ENCODE peak calls at places on chromosomes 2 and 18, in four cellular contexts. A is dorsolateral prefrontal cortex, V is pancreas, R is stomach. Z is an unnamed sample.

GRCh38 chr2:58826795-58827194 is 585.7 kb upstream of the FANCL start:
- DNase-seq in R (no peak), A (no peak), V (no peak), Z (no peak)

GRCh38 chr2:45731146-45731545 is 79.7 kb downstream of the PRKCE start:
- DNase-seq in A (no peak), R (no peak), V (no peak), Z (no peak)

GRCh38 chr2:38666578-38666926 is 638 bp downstream of the GALM start:
- DNase-seq in R (peak; percentile 44), A (no peak), V (no peak), Z (no peak)

GRCh38 chr2:158729873-158730620 is 65.1 kb upstream of the DAPL1 start:
- DNase-seq in V (no peak), R (no peak), A (peak; percentile 79), Z (no peak)

GRCh38 chr2:24644032-24644431 is 149.2 kb downstream of the PTRHD1 start:
- DNase-seq in V (no peak), R (no peak), A (no peak), Z (no peak)

GRCh38 chr2:62765619-62766376 is 60.3 kb downstream of the EHBP1 start:
- DNase-seq in R (no peak), V (no peak), A (no peak), Z (no peak)

GRCh38 chr2:187553908-187554703 is at the start of gene TFPI:
- DNase-seq in A (no peak), V (no peak), R (no peak), Z (no peak)

GRCh38 chr18:11488175-11488574 is 121.2 kb upstream of the SLC35G4 start:
- DNase-seq in V (no peak), R (no peak), A (no peak), Z (peak; percentile 65)

GRCh38 chr2:101087638-101088037 is 63.5 kb downstream of the TBC1D8 start:
- DNase-seq in R (no peak), A (no peak), V (no peak), Z (no peak)

GRCh38 chr18:32072321-32072720 is 19.4 kb upstream of the RNF138 start:
- DNase-seq in R (no peak), A (no peak), V (no peak), Z (no peak)

GRCh38 chr18:7521226-7521856 is 45.8 kb upstream of the PTPRM start:
- DNase-seq in R (no peak), A (no peak), V (no peak), Z (no peak)

GRCh38 chr18:9869713-9870430 is 15.9 kb upstream of the TXNDC2 start:
- DNase-seq in R (no peak), V (peak; percentile 20), A (no peak), Z (no peak)

GRCh38 chr2:85329181-85329651 is 1.4 kb upstream of the TGOLN2 start:
- DNase-seq in A (no peak), R (no peak), V (no peak), Z (no peak)

GRCh38 chr2:172094319-172095145 is 8.2 kb downstream of the DLX2 start:
- DNase-seq in R (no peak), A (no peak), V (no peak), Z (peak; percentile 61)

GRCh38 chr2:2846379-2847130 is 515.5 kb upstream of the MYT1L start:
- DNase-seq in R (peak; percentile 74), A (peak; percentile 65), V (peak; percentile 94), Z (no peak)
- H3K27ac ChIP-seq in R (no peak overlapping the region), A (peak overlapping the region; percentile 63), V (peak overlapping the region; percentile 76), Z (no peak overlapping the region)

GRCh38 chr2:17550907-17551306 is 10.4 kb downstream of the VSNL1 start:
- DNase-seq in R (no peak), V (no peak), A (no peak), Z (no peak)

GRCh38 chr2:17547237-17547636 is 6.7 kb downstream of the VSNL1 start:
- DNase-seq in A (no peak), R (no peak), V (no peak), Z (no peak)

GRCh38 chr2:17545680-17546613 is 5.5 kb downstream of the VSNL1 start:
- DNase-seq in V (no peak), A (no peak), R (no peak), Z (no peak)

GRCh38 chr2:17543848-17544645 is 3.6 kb downstream of the VSNL1 start:
- DNase-seq in R (no peak), V (no peak), A (no peak), Z (no peak)

DNA sequence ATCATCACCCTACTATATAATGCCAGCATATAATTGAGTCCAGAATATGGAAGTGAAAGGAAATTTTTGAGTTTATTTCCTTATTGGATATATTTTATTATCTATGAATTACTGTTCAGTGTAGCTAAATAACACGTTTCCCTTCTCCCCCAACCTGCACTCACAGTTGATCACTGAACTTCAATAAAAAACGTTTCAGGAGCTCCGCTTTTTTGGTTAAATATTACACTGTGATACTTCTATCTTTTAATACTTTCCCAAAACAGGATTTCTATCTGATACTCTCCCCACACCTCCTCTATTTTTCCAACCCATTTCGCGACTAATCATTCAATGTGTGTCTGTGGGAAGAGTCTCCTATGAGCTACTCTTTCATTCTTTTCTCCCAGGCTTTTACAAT is 7.2 kb downstream of the VSNL1 start:
- DNase-seq in R (no peak), V (no peak), A (no peak), Z (no peak)
- H3K27ac ChIP-seq in R (no peak overlapping the region), V (no peak overlapping the region), A (no peak overlapping the region), Z (no peak overlapping the region)

DNA sequence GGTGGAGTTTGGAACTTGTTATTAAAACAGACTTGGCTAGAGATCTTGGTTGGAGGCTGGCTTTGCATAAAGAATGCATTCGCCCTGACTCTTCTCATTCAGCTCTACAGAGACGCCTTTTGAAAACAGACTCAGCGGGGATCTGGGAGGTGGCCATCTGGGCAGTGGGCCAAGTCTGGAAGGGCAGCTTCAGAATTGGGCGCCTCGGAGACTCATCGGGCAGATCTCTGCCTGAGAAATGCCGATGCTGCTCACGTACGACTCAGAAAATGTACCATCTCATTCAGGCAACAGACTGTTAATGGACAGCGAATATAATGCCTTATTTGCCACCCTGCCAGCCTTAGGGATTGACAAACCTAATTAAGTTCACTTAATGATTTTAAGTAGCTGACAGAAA is 166.4 kb downstream of the CLIP4 start:
- DNase-seq in V (peak; percentile 55), A (peak; percentile 85), R (peak; percentile 30), Z (no peak)
- H3K27ac ChIP-seq in V (no peak overlapping the region), A (no peak overlapping the region), R (no peak overlapping the region), Z (no peak overlapping the region)

DNA sequence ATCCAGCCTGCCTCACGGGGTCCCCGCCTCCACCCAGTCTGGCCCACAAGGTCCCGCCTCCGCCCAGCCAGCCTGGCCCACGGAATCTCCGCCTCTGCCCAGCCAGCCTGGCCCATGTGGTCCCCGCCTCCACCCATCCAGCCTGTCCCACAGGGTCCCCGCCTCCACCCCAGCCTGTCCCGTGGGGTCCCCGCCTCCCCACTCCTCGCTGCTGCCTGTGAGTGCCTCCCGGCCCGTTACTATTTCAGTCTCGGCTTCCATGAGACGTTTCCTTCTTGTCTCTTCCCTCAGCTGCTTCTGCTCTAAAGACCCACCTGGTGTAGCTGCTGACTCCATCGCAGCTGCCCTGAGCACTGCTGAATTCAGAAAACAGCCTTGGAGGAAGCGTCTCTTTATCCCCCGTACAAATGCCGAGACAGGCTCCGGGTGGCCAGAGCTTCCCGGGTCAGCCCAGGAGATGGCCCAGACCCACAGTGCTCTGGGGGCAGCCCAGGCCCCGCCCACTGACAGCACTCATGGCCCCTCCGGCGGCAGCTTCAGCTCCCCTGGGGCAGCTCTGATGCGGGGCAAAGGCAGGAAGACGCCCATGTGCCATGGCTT is 69.8 kb downstream of the NFATC1 start:
- DNase-seq in R (peak; percentile 34), A (no peak), V (no peak), Z (no peak)
- H3K27ac ChIP-seq in R (no peak overlapping the region), A (no peak overlapping the region), V (no peak overlapping the region), Z (no peak overlapping the region)

GRCh38 chr2:20390524-20391123 is 40.0 kb upstream of the PUM2 start:
- DNase-seq in R (no peak), A (no peak), V (no peak), Z (no peak)

GRCh38 chr2:20391951-20392699 is 41.5 kb upstream of the PUM2 start:
- DNase-seq in V (no peak), A (no peak), R (no peak), Z (peak; percentile 80)

GRCh38 chr2:20397811-20398447 is 47.3 kb upstream of the PUM2 start:
- DNase-seq in A (no peak), V (no peak), R (no peak), Z (no peak)

GRCh38 chr2:20396356-20397000 is 45.8 kb upstream of the PUM2 start:
- DNase-seq in A (no peak), V (no peak), R (no peak), Z (no peak)

DNA sequence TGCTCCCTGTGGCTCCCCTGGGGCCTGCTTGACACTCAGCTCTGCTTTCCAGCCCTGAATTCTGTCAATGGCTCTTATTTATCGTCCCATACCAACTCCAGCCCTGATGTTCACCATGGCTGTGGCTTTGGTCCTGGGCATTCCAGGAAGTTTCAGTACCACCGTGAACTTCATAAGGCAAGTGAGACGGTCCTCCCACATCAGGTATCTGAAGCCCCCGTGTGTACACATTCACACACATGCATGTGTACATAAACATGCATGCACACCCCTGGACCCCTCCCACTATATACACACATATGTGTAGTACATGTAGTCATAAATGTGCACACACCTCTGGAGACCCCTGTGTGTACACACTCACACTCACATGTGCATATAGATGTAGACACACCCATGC is 43.3 kb upstream of the PUM2 start:
- DNase-seq in V (no peak), R (no peak), A (no peak), Z (no peak)
- H3K27ac ChIP-seq in V (no peak overlapping the region), R (no peak overlapping the region), A (no peak overlapping the region), Z (no peak overlapping the region)

DNA sequence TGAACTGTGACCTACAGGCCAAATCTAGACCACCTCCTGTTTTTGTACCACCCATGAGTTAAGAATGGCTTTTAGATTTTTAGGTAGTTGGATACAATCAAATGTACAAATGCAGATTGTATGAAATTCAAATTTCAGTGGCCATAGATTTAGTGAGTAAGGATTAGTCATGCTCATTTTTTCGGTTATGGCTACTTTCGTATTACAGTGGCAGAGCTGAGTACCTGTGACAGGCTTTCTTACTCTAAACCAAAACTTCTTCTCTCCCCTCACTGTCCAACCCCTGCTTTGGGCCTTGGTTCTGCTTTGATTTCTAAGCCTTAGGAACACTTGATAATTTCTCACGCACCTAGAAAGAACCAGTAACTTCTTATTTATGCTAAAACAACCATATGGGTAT is 82.1 kb downstream of the CDC42EP3 start:
- DNase-seq in V (no peak), R (no peak), A (no peak), Z (no peak)
- H3K27ac ChIP-seq in V (no peak overlapping the region), R (no peak overlapping the region), A (no peak overlapping the region), Z (peak overlapping the region; percentile 95)

DNA sequence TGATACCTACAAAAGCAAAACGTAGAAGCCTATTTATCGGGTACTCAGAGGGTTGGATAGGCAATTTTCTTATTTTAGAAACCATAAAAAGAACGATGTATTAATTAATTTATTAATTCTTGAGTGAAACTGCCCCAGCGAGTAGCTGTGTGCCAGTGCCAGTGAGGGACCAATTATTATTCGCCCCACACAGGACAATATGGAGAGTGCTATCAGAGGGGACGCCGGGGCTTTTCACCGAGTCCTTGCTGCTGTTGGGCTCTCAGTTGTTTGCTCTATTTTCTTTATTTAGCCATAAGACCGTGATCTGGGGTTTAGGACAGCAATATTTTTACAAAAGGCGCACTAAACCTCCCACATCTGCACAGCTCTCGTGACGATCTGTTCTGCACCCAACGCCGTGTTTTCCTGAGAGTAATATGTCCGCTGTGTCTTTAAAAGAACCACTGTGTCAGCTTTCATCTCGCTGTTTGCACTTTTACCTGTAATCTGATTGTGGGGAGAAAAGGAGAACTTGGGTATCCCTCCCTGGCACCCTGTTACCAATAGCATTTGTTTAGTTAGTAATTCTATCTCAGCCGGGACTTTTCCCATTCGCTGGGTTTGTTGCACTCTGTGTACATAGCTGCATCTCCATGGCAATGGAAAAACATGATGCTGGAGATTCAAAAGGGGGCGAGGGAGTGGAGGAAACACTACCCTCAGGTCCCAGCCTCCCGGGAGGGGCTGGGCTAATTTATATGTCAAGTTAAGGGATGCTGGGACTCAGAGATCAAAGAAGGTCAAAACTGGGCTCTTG is 30.1 kb upstream of the ZNF516 start:
- DNase-seq in V (peak; percentile 14), R (no peak), A (no peak), Z (no peak)
- H3K27ac ChIP-seq in V (peak overlapping the region; percentile 37), R (peak overlapping the region; percentile 69), A (no peak overlapping the region), Z (no peak overlapping the region)

GRCh38 chr2:219448099-219448775 is 13.6 kb downstream of the SPEG start:
- DNase-seq in R (no peak), A (no peak), V (no peak), Z (peak; percentile 56)
- H3K27ac ChIP-seq in R (no peak overlapping the region), A (peak overlapping the region; percentile 21), V (no peak overlapping the region), Z (no peak overlapping the region)